ENCODE peak calls at places on chromosomes 3 and 15, in six cellular contexts. One of them, this sample, is unnamed.

GRCh38 chr15:101501703-101502373 is 12.3 kb upstream of the PCSK6 start:
- DNase-seq in IMR-90: no peak
- DNase-seq in neuronal stem cell: peak
- DNase-seq in mesenchymal stem cell: no peak
- DNase-seq in H1: peak
- DNase-seq in trophoblast cell: no peak
- DNase-seq in this sample: peak

GRCh38 chr3:142902356-142902755 is 13.5 kb upstream of the PCOLCE2 start:
- DNase-seq in IMR-90: no peak
- DNase-seq in neuronal stem cell: no peak
- DNase-seq in mesenchymal stem cell: no peak
- DNase-seq in H1: no peak
- DNase-seq in trophoblast cell: no peak
- DNase-seq in this sample: no peak

GRCh38 chr15:88274534-88275460 is 18.3 kb upstream of the NTRK3 start:
- DNase-seq in IMR-90: peak
- DNase-seq in neuronal stem cell: peak
- DNase-seq in mesenchymal stem cell: peak
- DNase-seq in H1: peak
- DNase-seq in trophoblast cell: peak
- DNase-seq in this sample: peak

GRCh38 chr3:141076026-141076797 is 25.1 kb downstream of the SPSB4 start:
- DNase-seq in IMR-90: no peak
- DNase-seq in neuronal stem cell: peak
- DNase-seq in mesenchymal stem cell: no peak
- DNase-seq in H1: no peak
- DNase-seq in trophoblast cell: no peak
- DNase-seq in this sample: no peak

GRCh38 chr15:41483115-41483514 is 10.6 kb upstream of the ITPKA start:
- DNase-seq in IMR-90: no peak
- DNase-seq in neuronal stem cell: no peak
- DNase-seq in mesenchymal stem cell: no peak
- DNase-seq in H1: no peak
- DNase-seq in trophoblast cell: no peak
- DNase-seq in this sample: no peak

GRCh38 chr3:197520311-197521276 is 35.2 kb downstream of the BDH1 start:
- DNase-seq in IMR-90: peak
- DNase-seq in neuronal stem cell: peak
- DNase-seq in mesenchymal stem cell: peak
- DNase-seq in H1: no peak
- DNase-seq in trophoblast cell: peak
- DNase-seq in this sample: peak

GRCh38 chr3:38126121-38126892 is 10.6 kb downstream of the ACAA1 start:
- DNase-seq in IMR-90: no peak
- DNase-seq in neuronal stem cell: no peak
- DNase-seq in mesenchymal stem cell: no peak
- DNase-seq in H1: no peak
- DNase-seq in trophoblast cell: no peak
- DNase-seq in this sample: no peak

GRCh38 chr3:106631378-106632083 is 745.7 kb upstream of the CCDC54 start:
- DNase-seq in IMR-90: no peak
- DNase-seq in neuronal stem cell: no peak
- DNase-seq in mesenchymal stem cell: no peak
- DNase-seq in H1: no peak
- DNase-seq in trophoblast cell: no peak
- DNase-seq in this sample: no peak

GRCh38 chr3:155416500-155417118 is 123.1 kb upstream of the STRIT1 start:
- DNase-seq in IMR-90: peak
- DNase-seq in neuronal stem cell: no peak
- DNase-seq in mesenchymal stem cell: peak
- DNase-seq in H1: no peak
- DNase-seq in trophoblast cell: peak
- DNase-seq in this sample: no peak

GRCh38 chr3:52004158-52004787 is 8.6 kb upstream of the RPL29 start:
- DNase-seq in IMR-90: peak
- DNase-seq in neuronal stem cell: peak
- DNase-seq in mesenchymal stem cell: peak
- DNase-seq in H1: no peak
- DNase-seq in trophoblast cell: no peak
- DNase-seq in this sample: peak

GRCh38 chr3:37862712-37863551 is 1.3 kb downstream of the CTDSPL start:
- DNase-seq in IMR-90: peak
- DNase-seq in neuronal stem cell: peak
- DNase-seq in mesenchymal stem cell: peak
- DNase-seq in H1: no peak
- DNase-seq in trophoblast cell: no peak
- DNase-seq in this sample: peak

GRCh38 chr3:182621435-182622240 is 171.7 kb upstream of the ATP11B start:
- DNase-seq in IMR-90: no peak
- DNase-seq in neuronal stem cell: no peak
- DNase-seq in mesenchymal stem cell: no peak
- DNase-seq in H1: no peak
- DNase-seq in trophoblast cell: no peak
- DNase-seq in this sample: no peak

GRCh38 chr3:149120051-149120972 is 9.1 kb upstream of the HPS3 start:
- DNase-seq in IMR-90: peak
- DNase-seq in neuronal stem cell: peak
- DNase-seq in mesenchymal stem cell: peak
- DNase-seq in H1: no peak
- DNase-seq in trophoblast cell: peak
- DNase-seq in this sample: no peak

GRCh38 chr3:116777181-116777840 is 67.7 kb downstream of the TUSC7 start:
- DNase-seq in IMR-90: peak
- DNase-seq in neuronal stem cell: no peak
- DNase-seq in mesenchymal stem cell: no peak
- DNase-seq in H1: no peak
- DNase-seq in trophoblast cell: no peak
- DNase-seq in this sample: no peak

GRCh38 chr3:81485444-81485865 is 276.0 kb downstream of the GBE1 start:
- DNase-seq in IMR-90: peak
- DNase-seq in neuronal stem cell: no peak
- DNase-seq in mesenchymal stem cell: peak
- DNase-seq in H1: no peak
- DNase-seq in trophoblast cell: no peak
- DNase-seq in this sample: no peak

GRCh38 chr3:156150434-156151066 is 30.2 kb downstream of the KCNAB1 start:
- DNase-seq in IMR-90: peak
- DNase-seq in neuronal stem cell: peak
- DNase-seq in mesenchymal stem cell: peak
- DNase-seq in H1: no peak
- DNase-seq in trophoblast cell: peak
- DNase-seq in this sample: peak

GRCh38 chr3:150495563-150496168 is 50.6 kb downstream of the SERP1 start:
- DNase-seq in IMR-90: peak
- DNase-seq in neuronal stem cell: peak
- DNase-seq in mesenchymal stem cell: peak
- DNase-seq in H1: no peak
- DNase-seq in trophoblast cell: no peak
- DNase-seq in this sample: no peak

GRCh38 chr3:115401298-115401697 is 222.0 kb upstream of the GAP43 start:
- DNase-seq in IMR-90: peak
- DNase-seq in neuronal stem cell: no peak
- DNase-seq in mesenchymal stem cell: peak
- DNase-seq in H1: no peak
- DNase-seq in trophoblast cell: peak
- DNase-seq in this sample: no peak

GRCh38 chr3:115068799-115069198 is 78.3 kb downstream of the ZBTB20 start:
- DNase-seq in IMR-90: no peak
- DNase-seq in neuronal stem cell: no peak
- DNase-seq in mesenchymal stem cell: no peak
- DNase-seq in H1: no peak
- DNase-seq in trophoblast cell: no peak
- DNase-seq in this sample: no peak

GRCh38 chr15:59244337-59244736 is 37.7 kb downstream of the LDHAL6B start:
- DNase-seq in IMR-90: no peak
- DNase-seq in neuronal stem cell: no peak
- DNase-seq in mesenchymal stem cell: no peak
- DNase-seq in H1: no peak
- DNase-seq in trophoblast cell: no peak
- DNase-seq in this sample: no peak

GRCh38 chr3:194206375-194206774 is 70.4 kb downstream of the HES1 start:
- DNase-seq in IMR-90: peak
- DNase-seq in neuronal stem cell: no peak
- DNase-seq in mesenchymal stem cell: no peak
- DNase-seq in H1: no peak
- DNase-seq in trophoblast cell: no peak
- DNase-seq in this sample: no peak

GRCh38 chr3:197942956-197943556 is 6.9 kb upstream of the RPL35A start:
- DNase-seq in IMR-90: peak
- DNase-seq in neuronal stem cell: no peak
- DNase-seq in mesenchymal stem cell: peak
- DNase-seq in H1: no peak
- DNase-seq in trophoblast cell: peak
- DNase-seq in this sample: no peak

GRCh38 chr3:37075955-37076354 is 82.6 kb downstream of the MLH1 start:
- DNase-seq in IMR-90: no peak
- DNase-seq in neuronal stem cell: no peak
- DNase-seq in mesenchymal stem cell: no peak
- DNase-seq in H1: no peak
- DNase-seq in trophoblast cell: no peak
- DNase-seq in this sample: no peak

GRCh38 chr3:14487086-14487485 is 53.1 kb downstream of the GRIP2 start:
- DNase-seq in IMR-90: no peak
- DNase-seq in neuronal stem cell: no peak
- DNase-seq in mesenchymal stem cell: no peak
- DNase-seq in H1: no peak
- DNase-seq in trophoblast cell: no peak
- DNase-seq in this sample: no peak

GRCh38 chr15:82297546-82297945 is 34.9 kb downstream of the SAXO2 start:
- DNase-seq in IMR-90: no peak
- DNase-seq in neuronal stem cell: no peak
- DNase-seq in mesenchymal stem cell: no peak
- DNase-seq in H1: no peak
- DNase-seq in trophoblast cell: no peak
- DNase-seq in this sample: no peak

GRCh38 chr3:177813322-177813721 is 616.0 kb upstream of the TBL1XR1 start:
- DNase-seq in IMR-90: peak
- DNase-seq in neuronal stem cell: no peak
- DNase-seq in mesenchymal stem cell: no peak
- DNase-seq in H1: no peak
- DNase-seq in trophoblast cell: no peak
- DNase-seq in this sample: no peak

GRCh38 chr3:177817746-177818145 is 620.5 kb upstream of the TBL1XR1 start:
- DNase-seq in IMR-90: no peak
- DNase-seq in neuronal stem cell: no peak
- DNase-seq in mesenchymal stem cell: no peak
- DNase-seq in H1: no peak
- DNase-seq in trophoblast cell: no peak
- DNase-seq in this sample: no peak

GRCh38 chr3:177818712-177819111 is 621.4 kb upstream of the TBL1XR1 start:
- DNase-seq in IMR-90: no peak
- DNase-seq in neuronal stem cell: no peak
- DNase-seq in mesenchymal stem cell: no peak
- DNase-seq in H1: no peak
- DNase-seq in trophoblast cell: no peak
- DNase-seq in this sample: no peak

GRCh38 chr3:177820683-177821316 is 623.5 kb upstream of the TBL1XR1 start:
- DNase-seq in IMR-90: peak
- DNase-seq in neuronal stem cell: no peak
- DNase-seq in mesenchymal stem cell: peak
- DNase-seq in H1: no peak
- DNase-seq in trophoblast cell: no peak
- DNase-seq in this sample: no peak

GRCh38 chr3:177816667-177817208 is 619.5 kb upstream of the TBL1XR1 start:
- DNase-seq in IMR-90: peak
- DNase-seq in neuronal stem cell: no peak
- DNase-seq in mesenchymal stem cell: no peak
- DNase-seq in H1: no peak
- DNase-seq in trophoblast cell: no peak
- DNase-seq in this sample: no peak
- H3K14ac ChIP-seq in IMR-90: peak
- H3K14ac ChIP-seq in neuronal stem cell: no peak
- H3K14ac ChIP-seq in mesenchymal stem cell: no peak
- H3K14ac ChIP-seq in H1: no peak
- H3K14ac ChIP-seq in trophoblast cell: no peak
- H3K14ac ChIP-seq in this sample: no peak

GRCh38 chr15:78989701-78990248 is 44.9 kb upstream of the CTSH start:
- DNase-seq in IMR-90: no peak
- DNase-seq in neuronal stem cell: no peak
- DNase-seq in mesenchymal stem cell: no peak
- DNase-seq in H1: no peak
- DNase-seq in trophoblast cell: no peak
- DNase-seq in this sample: no peak
- H3K14ac ChIP-seq in IMR-90: peak
- H3K14ac ChIP-seq in neuronal stem cell: no peak
- H3K14ac ChIP-seq in mesenchymal stem cell: peak
- H3K14ac ChIP-seq in H1: no peak
- H3K14ac ChIP-seq in trophoblast cell: no peak
- H3K14ac ChIP-seq in this sample: no peak

GRCh38 chr15:37204698-37205097 is 104.3 kb upstream of the MEIS2 start:
- DNase-seq in IMR-90: no peak
- DNase-seq in neuronal stem cell: no peak
- DNase-seq in mesenchymal stem cell: no peak
- DNase-seq in H1: no peak
- DNase-seq in trophoblast cell: no peak
- DNase-seq in this sample: no peak

GRCh38 chr15:37203050-37203449 is 102.7 kb upstream of the MEIS2 start:
- DNase-seq in IMR-90: no peak
- DNase-seq in neuronal stem cell: no peak
- DNase-seq in mesenchymal stem cell: no peak
- DNase-seq in H1: no peak
- DNase-seq in trophoblast cell: no peak
- DNase-seq in this sample: no peak

GRCh38 chr15:37208475-37209363 is 108.4 kb upstream of the MEIS2 start:
- DNase-seq in IMR-90: no peak
- DNase-seq in neuronal stem cell: no peak
- DNase-seq in mesenchymal stem cell: no peak
- DNase-seq in H1: no peak
- DNase-seq in trophoblast cell: no peak
- DNase-seq in this sample: no peak

GRCh38 chr15:37206690-37207089 is 106.3 kb upstream of the MEIS2 start:
- DNase-seq in IMR-90: no peak
- DNase-seq in neuronal stem cell: no peak
- DNase-seq in mesenchymal stem cell: no peak
- DNase-seq in H1: no peak
- DNase-seq in trophoblast cell: no peak
- DNase-seq in this sample: no peak
- H3K14ac ChIP-seq in IMR-90: no peak
- H3K14ac ChIP-seq in neuronal stem cell: no peak
- H3K14ac ChIP-seq in mesenchymal stem cell: no peak
- H3K14ac ChIP-seq in H1: no peak
- H3K14ac ChIP-seq in trophoblast cell: no peak
- H3K14ac ChIP-seq in this sample: no peak

GRCh38 chr3:173429527-173429926 is 32.0 kb downstream of the NLGN1 start:
- DNase-seq in IMR-90: no peak
- DNase-seq in neuronal stem cell: no peak
- DNase-seq in mesenchymal stem cell: no peak
- DNase-seq in H1: no peak
- DNase-seq in trophoblast cell: no peak
- DNase-seq in this sample: no peak

DNA sequence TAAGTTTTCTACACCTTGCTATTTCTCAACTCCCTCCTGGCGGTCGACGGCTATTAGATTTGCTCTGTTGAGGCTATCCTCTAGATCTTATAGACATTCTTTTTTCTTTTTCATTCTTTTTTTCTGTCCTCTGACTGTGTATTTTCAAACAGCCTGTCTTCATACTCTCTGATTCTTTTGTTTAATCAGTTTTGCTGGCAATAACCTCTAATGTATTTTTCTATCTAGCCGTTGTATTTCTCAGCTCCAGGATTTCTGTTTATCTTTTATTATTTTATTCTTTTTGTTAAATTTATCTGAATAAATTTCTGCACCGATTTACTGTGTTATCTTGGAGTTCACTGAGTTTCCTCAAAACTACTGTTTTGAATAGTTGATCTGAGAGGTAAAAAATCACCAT is 31.5 kb downstream of the NLGN1 start:
- DNase-seq in IMR-90: no peak
- DNase-seq in neuronal stem cell: no peak
- DNase-seq in mesenchymal stem cell: no peak
- DNase-seq in H1: no peak
- DNase-seq in trophoblast cell: no peak
- DNase-seq in this sample: no peak
- H3K14ac ChIP-seq in IMR-90: no peak
- H3K14ac ChIP-seq in neuronal stem cell: no peak
- H3K14ac ChIP-seq in mesenchymal stem cell: no peak
- H3K14ac ChIP-seq in H1: no peak
- H3K14ac ChIP-seq in trophoblast cell: no peak
- H3K14ac ChIP-seq in this sample: no peak